ENCODE peak calls at places on chromosomes 5 and 9, in four cellular contexts. J is cardiac muscle cell, M is GM06990, A is lower leg skin. S is an unnamed sample.
A peak's percentile ranks its signal among the peaks of the same experiment; 100 is the strongest.

GRCh38 chr5:1502046-1502736 is 21.6 kb downstream of the LPCAT1 start:
- DNase-seq in J (no peak), M (peak; percentile 86), A (peak; percentile 40), S (no peak)

GRCh38 chr5:42590566-42590965 is 166.1 kb upstream of the CCDC152 start:
- DNase-seq in J (no peak), M (no peak), A (no peak), S (no peak)

GRCh38 chr9:135833864-135834263 is 73.5 kb downstream of the CAMSAP1 start:
- DNase-seq in J (no peak), M (no peak), A (no peak), S (no peak)

GRCh38 chr5:146041180-146041789 is 64.1 kb downstream of the PLAC8L1 start:
- DNase-seq in J (no peak), M (no peak), A (no peak), S (no peak)

GRCh38 chr5:163306421-163306820 is 131.0 kb upstream of the CCNG1 start:
- DNase-seq in J (peak; percentile 1), M (no peak), A (no peak), S (no peak)

GRCh38 chr5:108634251-108634950 is 113.3 kb upstream of the FER start:
- DNase-seq in J (no peak), M (no peak), A (no peak), S (no peak)

GRCh38 chr9:5708414-5708813 is 79.5 kb downstream of the RIC1 start:
- DNase-seq in J (no peak), M (no peak), A (no peak), S (no peak)

GRCh38 chr5:74943905-74944304 is 77.7 kb upstream of the FAM169A start:
- DNase-seq in J (no peak), M (no peak), A (no peak), S (no peak)

GRCh38 chr5:89968870-89969472 is 440.6 kb downstream of the CETN3 start:
- DNase-seq in J (no peak), M (no peak), A (no peak), S (peak; percentile 83)

GRCh38 chr9:78029601-78030552 is 1.7 kb downstream of the GNAQ start:
- DNase-seq in J (peak; percentile 42), M (no peak), A (peak; percentile 32), S (no peak)

GRCh38 chr5:9390128-9390527 is 155.7 kb downstream of the SEMA5A start:
- DNase-seq in J (no peak), M (no peak), A (no peak), S (no peak)

GRCh38 chr5:9386945-9387344 is 158.9 kb downstream of the SEMA5A start:
- DNase-seq in J (no peak), M (no peak), A (no peak), S (no peak)

GRCh38 chr5:9391080-9391479 is 154.8 kb downstream of the SEMA5A start:
- DNase-seq in J (no peak), M (no peak), A (no peak), S (no peak)

GRCh38 chr5:9388941-9389674 is 156.8 kb downstream of the SEMA5A start:
- DNase-seq in J (no peak), M (no peak), A (no peak), S (no peak)

GRCh38 chr5:9387879-9388278 is 158.0 kb downstream of the SEMA5A start:
- DNase-seq in J (no peak), M (no peak), A (no peak), S (no peak)
- TF ChIP-seq CTCF in J (no peak), M (peak; percentile 20), A (no peak), S (peak; percentile 32)

GRCh38 chr9:34647084-34647403 is 569 bp downstream of the GALT start:
- DNase-seq in J (no peak), M (no peak), A (no peak), S (no peak)
- TF ChIP-seq CTCF in J (no peak), M (no peak), A (no peak), S (no peak)

GRCh38 chr5:150587830-150588494 is 52.5 kb upstream of the SYNPO start:
- DNase-seq in J (no peak), M (no peak), A (no peak), S (no peak)
- TF ChIP-seq CTCF in J (peak; percentile 6), M (no peak), A (no peak), S (no peak)

GRCh38 chr5:115625579-115626443 is at the start of gene TMED7:
- DNase-seq in J (peak; percentile 99), M (peak; percentile 99), A (peak; percentile 99), S (peak; percentile 90)
- TF ChIP-seq CTCF in J (no peak), M (no peak), A (no peak), S (no peak)

GRCh38 chr9:106718996-106719395 is 144.0 kb upstream of the ZNF462 start:
- DNase-seq in J (no peak), M (no peak), A (no peak), S (no peak)

GRCh38 chr9:106713206-106713605 is 149.8 kb upstream of the ZNF462 start:
- DNase-seq in J (no peak), M (no peak), A (no peak), S (no peak)

GRCh38 chr9:106716820-106717219 is 146.1 kb upstream of the ZNF462 start:
- DNase-seq in J (no peak), M (no peak), A (no peak), S (no peak)

GRCh38 chr9:106722051-106722753 is 140.8 kb upstream of the ZNF462 start:
- DNase-seq in J (no peak), M (no peak), A (no peak), S (no peak)

GRCh38 chr9:106717686-106718085 is 145.3 kb upstream of the ZNF462 start:
- DNase-seq in J (peak; percentile 21), M (no peak), A (no peak), S (peak; percentile 72)
- TF ChIP-seq CTCF in J (peak; percentile 25), M (no peak), A (no peak), S (peak; percentile 41)

DNA sequence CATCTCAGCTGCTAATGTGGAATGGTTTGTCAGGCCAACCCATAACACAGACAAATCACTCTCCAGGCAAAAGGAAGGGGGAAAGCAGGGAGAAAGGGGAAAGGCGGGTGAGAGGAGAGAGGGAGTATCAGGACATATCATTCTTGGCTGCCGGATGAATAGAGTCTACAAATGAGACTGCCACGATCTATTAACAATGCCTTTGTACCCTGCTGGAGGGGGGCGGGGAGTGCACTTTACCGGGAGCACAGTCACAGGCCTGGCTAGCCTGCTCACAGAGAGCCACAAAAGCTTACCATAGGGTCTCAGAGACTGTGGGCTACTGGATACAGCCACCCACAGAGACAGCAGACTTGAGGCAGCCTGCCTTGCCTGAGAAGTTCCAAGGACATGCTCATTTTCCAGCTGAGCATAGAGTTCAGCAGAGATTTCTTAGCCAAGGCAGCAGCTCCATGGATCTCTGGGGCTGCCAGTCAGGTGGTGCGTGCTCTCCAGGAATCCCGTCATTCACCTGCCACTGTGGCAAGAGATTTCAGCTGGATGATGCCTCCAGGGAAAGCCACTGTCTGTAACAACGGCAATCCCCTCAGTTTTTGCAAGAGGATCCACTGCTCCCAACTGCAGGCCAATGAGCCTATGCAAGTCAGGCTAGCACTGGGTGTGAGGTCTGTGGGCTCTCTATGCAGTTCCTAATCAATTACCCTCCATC is 217.8 kb upstream of the PANK3 start:
- DNase-seq in J (no peak), M (no peak), A (no peak), S (no peak)
- TF ChIP-seq CTCF in J (no peak), M (no peak), A (no peak), S (no peak)

DNA sequence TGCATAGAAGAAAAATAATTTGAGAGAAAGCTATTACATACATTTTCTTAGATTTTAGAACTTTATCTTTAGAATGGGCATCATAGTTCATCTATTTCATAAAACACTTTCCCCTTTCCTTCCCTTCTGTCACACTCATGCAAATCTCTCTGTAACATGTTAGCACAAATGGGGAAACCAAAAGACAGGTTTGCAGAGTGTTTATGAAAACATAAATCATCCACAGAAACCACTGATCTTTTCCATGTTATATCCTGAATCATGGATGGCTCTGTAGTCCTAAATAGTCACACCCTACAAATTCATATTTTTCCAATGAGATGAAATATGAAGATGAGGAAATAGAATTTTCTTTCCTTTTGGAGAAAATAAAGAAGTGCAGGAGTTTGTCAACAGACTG is 122.9 kb upstream of the PTGER4 start:
- DNase-seq in J (no peak), M (no peak), A (no peak), S (no peak)
- TF ChIP-seq CTCF in J (no peak), M (no peak), A (no peak), S (no peak)

GRCh38 chr9:88660611-88661010 is 125.6 kb downstream of the NXNL2 start:
- DNase-seq in J (peak; percentile 62), M (no peak), A (no peak), S (no peak)
- TF ChIP-seq CTCF in J (peak; percentile 66), M (peak; percentile 39), A (no peak), S (peak; percentile 26)

DNA sequence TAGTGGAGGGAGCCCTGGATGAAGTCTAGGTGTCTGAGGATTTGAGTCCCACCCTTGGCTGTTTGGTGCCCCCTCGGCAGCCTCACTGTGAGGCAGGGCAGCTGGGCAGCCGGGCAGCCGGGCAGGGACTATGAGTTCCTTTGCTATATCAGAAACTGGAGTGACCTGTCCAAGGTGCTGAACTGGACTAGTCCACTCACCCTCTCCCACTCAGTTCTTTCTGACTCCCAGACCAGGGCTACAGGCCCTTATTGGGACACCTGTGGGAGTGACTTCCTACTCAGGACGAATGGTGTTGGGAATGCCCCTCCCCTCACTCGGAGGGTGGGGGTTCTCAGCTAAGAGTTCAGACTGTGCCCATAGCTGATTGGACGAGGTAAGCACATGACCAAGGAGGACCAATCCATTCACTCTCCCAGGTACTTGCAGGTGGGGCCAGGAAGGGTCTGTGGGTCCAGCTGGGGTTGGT is 34.1 kb upstream of the RAPGEF1 start:
- DNase-seq in J (peak; percentile 94), M (no peak), A (no peak), S (peak; percentile 18)
- TF ChIP-seq CTCF in J (no peak), M (no peak), A (no peak), S (no peak)

GRCh38 chr9:109101202-109101595 is 18.5 kb downstream of the TMEM245 start:
- DNase-seq in J (no peak), M (no peak), A (no peak), S (no peak)
- TF ChIP-seq CTCF in J (no peak), M (no peak), A (no peak), S (no peak)